ENCODE peak calls at places on chromosomes 2 and 18, in seven cellular contexts. One of them, this sample, is unnamed. For H3K9me3, the result is how much of the 10 kb centered on the place peaks cover.

GRCh38 chr2:96949153-96949520 is 37.2 kb downstream of the FAM178B start:
- DNase-seq in PC-9: no peak
- DNase-seq in HCT116: no peak
- DNase-seq in cardiac muscle cell: no peak
- DNase-seq in WERI-Rb-1: no peak
- DNase-seq in H1: no peak
- DNase-seq in IMR-90: no peak
- DNase-seq in this sample: no peak

GRCh38 chr2:133953524-133953923 is 300.3 kb upstream of the MGAT5 start:
- DNase-seq in cardiac muscle cell: no peak
- DNase-seq in IMR-90: no peak
- DNase-seq in PC-9: no peak
- DNase-seq in WERI-Rb-1: no peak
- DNase-seq in H1: no peak
- DNase-seq in HCT116: no peak
- DNase-seq in this sample: peak

GRCh38 chr18:73509460-73509859 is 638.2 kb downstream of the FBXO15 start:
- DNase-seq in cardiac muscle cell: no peak
- DNase-seq in PC-9: no peak
- DNase-seq in IMR-90: peak
- DNase-seq in H1: no peak
- DNase-seq in HCT116: no peak
- DNase-seq in WERI-Rb-1: no peak
- DNase-seq in this sample: no peak

GRCh38 chr2:97747285-97747684 is 33.9 kb downstream of the ZAP70 start:
- DNase-seq in PC-9: no peak
- DNase-seq in H1: no peak
- DNase-seq in HCT116: no peak
- DNase-seq in IMR-90: no peak
- DNase-seq in WERI-Rb-1: no peak
- DNase-seq in cardiac muscle cell: no peak
- DNase-seq in this sample: no peak

GRCh38 chr2:8609357-8609804 is 72.5 kb upstream of the ID2 start:
- DNase-seq in HCT116: no peak
- DNase-seq in IMR-90: no peak
- DNase-seq in cardiac muscle cell: peak
- DNase-seq in H1: no peak
- DNase-seq in PC-9: no peak
- DNase-seq in WERI-Rb-1: no peak
- DNase-seq in this sample: no peak

GRCh38 chr2:151861171-151861570 is 33.0 kb upstream of the ARL5A start:
- DNase-seq in PC-9: no peak
- DNase-seq in HCT116: no peak
- DNase-seq in H1: no peak
- DNase-seq in cardiac muscle cell: no peak
- DNase-seq in IMR-90: no peak
- DNase-seq in WERI-Rb-1: no peak
- DNase-seq in this sample: no peak

GRCh38 chr2:182445566-182445965 is 18.7 kb upstream of the PDE1A start:
- DNase-seq in HCT116: no peak
- DNase-seq in cardiac muscle cell: peak
- DNase-seq in IMR-90: no peak
- DNase-seq in H1: no peak
- DNase-seq in PC-9: no peak
- DNase-seq in WERI-Rb-1: no peak
- DNase-seq in this sample: no peak

GRCh38 chr2:236959876-236960275 is 125.8 kb upstream of the COPS8 start:
- DNase-seq in cardiac muscle cell: no peak
- DNase-seq in PC-9: no peak
- DNase-seq in WERI-Rb-1: no peak
- DNase-seq in H1: no peak
- DNase-seq in HCT116: no peak
- DNase-seq in IMR-90: no peak
- DNase-seq in this sample: no peak

GRCh38 chr2:98508690-98509054 is 64.0 kb downstream of the INPP4A start:
- DNase-seq in PC-9: no peak
- DNase-seq in cardiac muscle cell: peak
- DNase-seq in H1: no peak
- DNase-seq in IMR-90: peak
- DNase-seq in WERI-Rb-1: no peak
- DNase-seq in HCT116: no peak
- DNase-seq in this sample: no peak

GRCh38 chr18:10190564-10190963 is 263.9 kb upstream of the APCDD1 start:
- DNase-seq in cardiac muscle cell: no peak
- DNase-seq in HCT116: no peak
- DNase-seq in WERI-Rb-1: no peak
- DNase-seq in IMR-90: peak
- DNase-seq in PC-9: no peak
- DNase-seq in H1: no peak
- DNase-seq in this sample: no peak

GRCh38 chr18:79681484-79682387 is 2.1 kb downstream of the CTDP1 start:
- DNase-seq in PC-9: no peak
- DNase-seq in WERI-Rb-1: no peak
- DNase-seq in H1: no peak
- DNase-seq in IMR-90: no peak
- DNase-seq in HCT116: no peak
- DNase-seq in cardiac muscle cell: no peak
- DNase-seq in this sample: no peak

GRCh38 chr2:196594158-196594557 is 45.4 kb upstream of the CCDC150 start:
- DNase-seq in cardiac muscle cell: no peak
- DNase-seq in PC-9: no peak
- DNase-seq in IMR-90: no peak
- DNase-seq in HCT116: no peak
- DNase-seq in H1: no peak
- DNase-seq in WERI-Rb-1: no peak
- DNase-seq in this sample: no peak

GRCh38 chr18:32803571-32803970 is 30.7 kb upstream of the KLHL14 start:
- DNase-seq in HCT116: no peak
- DNase-seq in WERI-Rb-1: peak
- DNase-seq in H1: no peak
- DNase-seq in PC-9: no peak
- DNase-seq in cardiac muscle cell: no peak
- DNase-seq in IMR-90: no peak
- DNase-seq in this sample: no peak

GRCh38 chr2:974054-974453 is 23.4 kb downstream of the SNTG2 start:
- DNase-seq in cardiac muscle cell: no peak
- DNase-seq in IMR-90: no peak
- DNase-seq in HCT116: no peak
- DNase-seq in WERI-Rb-1: no peak
- DNase-seq in PC-9: no peak
- DNase-seq in H1: no peak
- DNase-seq in this sample: peak

GRCh38 chr2:175167076-175167791 is 769 bp downstream of the ATF2 start:
- DNase-seq in WERI-Rb-1: peak
- DNase-seq in H1: peak
- DNase-seq in IMR-90: no peak
- DNase-seq in cardiac muscle cell: peak
- DNase-seq in HCT116: no peak
- DNase-seq in PC-9: peak
- DNase-seq in this sample: no peak

GRCh38 chr18:7812431-7813063 is 245.4 kb downstream of the PTPRM start:
- DNase-seq in H1: no peak
- DNase-seq in HCT116: no peak
- DNase-seq in cardiac muscle cell: peak
- DNase-seq in WERI-Rb-1: peak
- DNase-seq in IMR-90: peak
- DNase-seq in PC-9: peak
- DNase-seq in this sample: no peak

GRCh38 chr18:7809978-7810377 is 242.9 kb downstream of the PTPRM start:
- DNase-seq in WERI-Rb-1: no peak
- DNase-seq in cardiac muscle cell: no peak
- DNase-seq in PC-9: no peak
- DNase-seq in HCT116: no peak
- DNase-seq in IMR-90: no peak
- DNase-seq in H1: no peak
- DNase-seq in this sample: no peak

GRCh38 chr18:7814754-7815315 is 247.7 kb downstream of the PTPRM start:
- DNase-seq in H1: no peak
- DNase-seq in HCT116: no peak
- DNase-seq in PC-9: no peak
- DNase-seq in cardiac muscle cell: peak
- DNase-seq in IMR-90: no peak
- DNase-seq in WERI-Rb-1: no peak
- DNase-seq in this sample: no peak

GRCh38 chr18:7815797-7816196 is 248.7 kb downstream of the PTPRM start:
- DNase-seq in H1: no peak
- DNase-seq in WERI-Rb-1: no peak
- DNase-seq in PC-9: no peak
- DNase-seq in cardiac muscle cell: no peak
- DNase-seq in IMR-90: no peak
- DNase-seq in HCT116: no peak
- DNase-seq in this sample: no peak

DNA sequence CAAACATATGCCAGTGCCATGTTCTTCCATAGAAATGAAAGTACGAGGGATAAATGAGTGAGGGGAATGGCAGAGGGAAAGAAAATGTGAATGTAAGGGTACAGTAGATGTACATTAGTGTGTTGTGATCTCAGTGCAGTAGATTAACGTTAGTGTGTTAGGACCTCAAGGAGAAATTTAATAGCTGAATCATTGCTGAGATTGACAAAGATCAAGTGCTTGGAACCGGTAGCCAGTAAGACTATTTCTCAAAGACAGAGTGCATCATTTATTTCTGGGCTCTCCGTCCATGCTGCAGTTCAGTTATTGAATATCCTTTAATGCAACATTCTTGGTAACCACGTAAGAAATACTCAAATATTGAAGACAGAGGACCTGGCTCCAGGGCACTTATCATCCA is 246.0 kb downstream of the PTPRM start:
- DNase-seq in PC-9: no peak
- DNase-seq in IMR-90: no peak
- DNase-seq in HCT116: no peak
- DNase-seq in WERI-Rb-1: no peak
- DNase-seq in H1: no peak
- DNase-seq in cardiac muscle cell: no peak
- DNase-seq in this sample: no peak
- H3K27ac ChIP-seq in PC-9: no peak
- H3K27ac ChIP-seq in IMR-90: no peak
- H3K27ac ChIP-seq in HCT116: no peak
- H3K27ac ChIP-seq in WERI-Rb-1: no peak
- H3K27ac ChIP-seq in H1: no peak
- H3K27ac ChIP-seq in cardiac muscle cell: peak
- H3K27ac ChIP-seq in this sample: peak

DNA sequence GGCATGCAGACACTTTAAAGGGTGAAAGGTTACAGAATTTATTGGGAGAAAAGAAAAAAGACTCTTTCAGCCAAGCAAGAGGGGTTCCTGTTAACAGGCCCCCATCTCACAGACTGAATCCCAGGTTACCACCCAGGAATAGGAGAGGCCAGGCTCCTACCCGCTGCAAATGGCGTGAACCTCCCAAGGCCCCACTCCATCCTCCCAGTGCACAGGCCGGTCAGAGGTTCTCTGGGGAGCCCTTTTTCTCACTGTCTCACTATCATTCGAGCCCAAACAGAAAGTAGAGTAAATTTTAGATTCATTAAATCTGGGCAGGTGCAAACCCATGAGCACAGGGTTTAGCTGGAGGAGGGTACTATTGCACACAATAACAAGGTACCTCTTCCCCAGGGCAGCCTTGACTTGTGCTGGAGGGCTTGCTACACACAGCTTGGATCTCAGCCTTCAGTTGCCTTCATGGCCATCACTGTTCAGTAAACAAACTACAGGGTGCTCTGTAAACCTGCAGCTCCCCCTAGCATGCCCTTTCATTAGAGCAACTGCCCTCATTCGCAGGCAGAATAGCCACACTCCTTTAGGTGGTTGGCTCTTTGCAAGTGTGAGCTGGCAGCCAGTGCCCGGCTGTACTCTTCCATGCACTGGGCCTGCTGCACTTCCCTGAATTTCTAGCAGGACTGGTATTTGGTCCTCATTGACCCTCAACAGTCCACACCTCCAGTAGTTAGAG is 7.3 kb upstream of the PLEK start:
- DNase-seq in H1: peak
- DNase-seq in cardiac muscle cell: peak
- DNase-seq in PC-9: peak
- DNase-seq in HCT116: peak
- DNase-seq in IMR-90: peak
- DNase-seq in WERI-Rb-1: peak
- DNase-seq in this sample: no peak
- TF ChIP-seq CTCF in H1: peak
- TF ChIP-seq CTCF in cardiac muscle cell: peak
- TF ChIP-seq CTCF in PC-9: peak
- TF ChIP-seq CTCF in HCT116: peak
- TF ChIP-seq CTCF in IMR-90: peak
- TF ChIP-seq CTCF in WERI-Rb-1: peak
- TF ChIP-seq CTCF in this sample: peak

GRCh38 chr2:163657257-163657656 is 78.6 kb downstream of the FIGN start:
- DNase-seq in H1: no peak
- DNase-seq in WERI-Rb-1: no peak
- DNase-seq in cardiac muscle cell: peak
- DNase-seq in IMR-90: peak
- DNase-seq in PC-9: no peak
- DNase-seq in HCT116: no peak
- DNase-seq in this sample: no peak

GRCh38 chr2:163659224-163659623 is 76.6 kb downstream of the FIGN start:
- DNase-seq in HCT116: no peak
- DNase-seq in H1: no peak
- DNase-seq in IMR-90: no peak
- DNase-seq in cardiac muscle cell: no peak
- DNase-seq in PC-9: no peak
- DNase-seq in WERI-Rb-1: no peak
- DNase-seq in this sample: no peak

GRCh38 chr2:163658556-163658955 is 77.3 kb downstream of the FIGN start:
- DNase-seq in HCT116: no peak
- DNase-seq in H1: no peak
- DNase-seq in PC-9: no peak
- DNase-seq in IMR-90: no peak
- DNase-seq in WERI-Rb-1: no peak
- DNase-seq in cardiac muscle cell: peak
- DNase-seq in this sample: no peak

GRCh38 chr2:163655672-163656071 is 80.1 kb downstream of the FIGN start:
- DNase-seq in H1: no peak
- DNase-seq in HCT116: no peak
- DNase-seq in PC-9: no peak
- DNase-seq in WERI-Rb-1: no peak
- DNase-seq in IMR-90: no peak
- DNase-seq in cardiac muscle cell: peak
- DNase-seq in this sample: no peak

DNA sequence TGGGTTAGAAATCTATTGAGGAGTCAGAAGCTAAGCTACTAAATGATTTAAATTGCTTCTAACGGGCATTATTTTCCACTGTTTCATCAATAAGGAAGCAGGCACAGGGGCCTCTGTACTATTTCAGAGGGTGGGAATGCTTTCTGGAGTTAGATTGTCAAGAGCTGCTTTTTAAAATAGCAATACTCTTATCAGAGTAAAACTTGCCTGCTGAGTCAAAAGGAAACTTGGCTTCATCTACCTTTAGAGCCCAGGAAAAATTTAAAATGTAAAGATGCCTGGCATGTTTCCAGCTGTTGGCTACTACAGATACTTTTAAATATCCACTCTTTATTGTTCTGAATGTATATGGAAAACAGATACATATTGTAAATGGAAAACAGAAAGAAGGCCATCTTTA is 79.2 kb downstream of the FIGN start:
- DNase-seq in HCT116: no peak
- DNase-seq in WERI-Rb-1: no peak
- DNase-seq in IMR-90: no peak
- DNase-seq in cardiac muscle cell: peak
- DNase-seq in PC-9: no peak
- DNase-seq in H1: no peak
- DNase-seq in this sample: no peak
- H3K9me3 ChIP-seq in HCT116: under half
- H3K9me3 ChIP-seq in WERI-Rb-1: under half
- H3K9me3 ChIP-seq in IMR-90: under half
- H3K9me3 ChIP-seq in cardiac muscle cell: under half
- H3K9me3 ChIP-seq in PC-9: under half
- H3K9me3 ChIP-seq in H1: under half
- H3K9me3 ChIP-seq in this sample: under half

GRCh38 chr18:57789105-57789504 is 14.0 kb downstream of the ATP8B1 start:
- DNase-seq in PC-9: no peak
- DNase-seq in cardiac muscle cell: peak
- DNase-seq in WERI-Rb-1: no peak
- DNase-seq in IMR-90: peak
- DNase-seq in H1: no peak
- DNase-seq in HCT116: peak
- DNase-seq in this sample: no peak
- H3K27ac ChIP-seq in PC-9: peak
- H3K27ac ChIP-seq in cardiac muscle cell: no peak
- H3K27ac ChIP-seq in WERI-Rb-1: no peak
- H3K27ac ChIP-seq in IMR-90: peak
- H3K27ac ChIP-seq in H1: no peak
- H3K27ac ChIP-seq in HCT116: peak
- H3K27ac ChIP-seq in this sample: peak